ENCODE peak calls at places on chromosomes 1 and 21, in eight cellular contexts. T is cardiac fibroblast, L is Peyer's patch, G is spleen, R is fibroblast of lung, P is choroid plexus epithelial cell, I is lower lobe of right lung, O is uterus. V is an unnamed sample.

GRCh38 chr1:234262754-234263105 is 110.5 kb upstream of the COA6 start:
- DNase-seq in I (no peak), R (peak), G (no peak), P (peak), O (no peak), T (no peak), L (no peak), V (no peak)

GRCh38 chr1:94871031-94871430 is 50.9 kb downstream of the SLC44A3 start:
- DNase-seq in T (peak), I (no peak), L (no peak), R (peak), P (peak), G (no peak), O (no peak), V (no peak)

GRCh38 chr21:36461277-36461917 is 18.5 kb downstream of the CLDN14 start:
- DNase-seq in R (no peak), P (no peak), T (no peak), O (no peak), I (no peak), L (no peak), G (peak), V (peak)

GRCh38 chr1:38003261-38004250 is 1.8 kb downstream of the FHL3 start:
- DNase-seq in O (peak), L (no peak), P (peak), T (peak), R (peak), I (no peak), G (no peak), V (no peak)

GRCh38 chr1:109866071-109866470 is 44.6 kb upstream of the CSF1 start:
- DNase-seq in R (no peak), I (no peak), O (no peak), L (no peak), P (no peak), T (no peak), G (no peak), V (no peak)

GRCh38 chr1:230100932-230101331 is 33.9 kb downstream of the GALNT2 start:
- DNase-seq in T (no peak), P (no peak), O (no peak), L (no peak), I (no peak), R (no peak), G (no peak), V (no peak)

GRCh38 chr21:31554511-31555022 is 104.9 kb upstream of the SOD1 start:
- DNase-seq in G (no peak), I (no peak), R (peak), T (peak), L (no peak), O (no peak), P (peak), V (peak)

GRCh38 chr1:215987092-215987855 is 420.2 kb downstream of the KCTD3 start:
- DNase-seq in R (peak), T (no peak), G (no peak), I (no peak), O (no peak), L (no peak), P (peak), V (no peak)

GRCh38 chr1:165449121-165449520 is 4.2 kb upstream of the RXRG start:
- DNase-seq in T (no peak), G (no peak), P (no peak), I (no peak), R (no peak), O (no peak), L (no peak), V (no peak)

DNA sequence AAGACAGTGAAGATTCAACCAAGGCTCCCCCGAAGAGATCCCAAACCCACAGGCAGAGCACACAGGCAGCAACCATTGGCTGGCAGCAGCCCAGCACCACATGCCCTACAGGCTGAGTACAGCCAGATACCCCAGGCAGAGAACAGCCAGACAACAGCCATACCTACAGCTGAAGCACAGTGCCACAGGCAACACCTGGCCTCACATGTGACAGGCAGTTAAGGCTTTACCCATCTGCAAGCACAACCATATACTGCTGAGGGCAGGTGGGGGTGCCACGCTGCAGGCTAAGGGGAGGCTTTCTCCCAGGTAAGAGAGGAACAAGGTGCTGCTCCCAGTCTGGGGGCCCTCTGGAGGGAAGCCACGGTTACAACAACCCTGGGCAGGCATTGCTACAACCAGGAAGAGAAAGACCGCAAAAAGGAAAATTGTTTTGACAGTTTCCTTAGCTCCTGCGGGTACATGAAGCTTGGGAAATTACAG is 12.3 kb downstream of the CHIT1 start:
- DNase-seq in R (no peak), L (no peak), O (no peak), P (no peak), G (no peak), I (no peak), T (no peak), V (no peak)
- TF ChIP-seq CTCF in R (no peak), L (no peak), O (no peak), P (peak), G (no peak), I (no peak), T (peak), V (no peak)

GRCh38 chr1:157004286-157004685 is 41.3 kb downstream of the ARHGEF11 start:
- DNase-seq in T (no peak), O (no peak), I (no peak), P (no peak), R (no peak), G (no peak), L (no peak), V (no peak)

GRCh38 chr1:157001304-157001703 is 44.2 kb downstream of the ARHGEF11 start:
- DNase-seq in G (no peak), L (no peak), I (no peak), R (peak), T (peak), P (peak), O (no peak), V (no peak)

GRCh38 chr1:157005965-157006364 is 39.6 kb downstream of the ARHGEF11 start:
- DNase-seq in O (no peak), G (no peak), L (no peak), I (no peak), T (no peak), R (no peak), P (no peak), V (no peak)

GRCh38 chr1:157006676-157007075 is 38.9 kb downstream of the ARHGEF11 start:
- DNase-seq in T (no peak), O (no peak), I (no peak), L (no peak), G (no peak), P (no peak), R (no peak), V (no peak)

DNA sequence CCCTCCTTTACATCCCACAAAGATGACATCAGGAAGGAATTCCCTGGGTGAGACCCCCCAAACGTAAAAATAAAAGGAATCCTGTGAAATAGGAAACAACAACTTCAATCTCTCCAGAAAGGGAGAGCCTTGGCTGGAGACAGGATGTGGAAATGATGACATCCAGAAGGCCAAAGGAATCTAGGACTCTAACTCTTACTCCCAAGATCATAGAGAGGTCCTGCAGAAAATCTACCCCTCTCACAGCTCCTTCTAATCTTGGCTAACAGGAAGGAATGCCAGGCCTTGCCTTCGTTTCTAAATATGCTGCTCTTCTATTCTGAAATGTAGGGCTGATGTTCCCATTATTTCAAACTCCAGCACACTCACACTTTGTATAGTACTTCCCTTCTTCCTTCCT is 40.8 kb downstream of the ARHGEF11 start:
- DNase-seq in R (no peak), I (no peak), P (peak), T (peak), O (no peak), G (no peak), L (no peak), V (no peak)
- H3K4me3 ChIP-seq in R (no peak), I (no peak), P (no peak), T (no peak), O (no peak), G (no peak), L (no peak), V (no peak)

DNA sequence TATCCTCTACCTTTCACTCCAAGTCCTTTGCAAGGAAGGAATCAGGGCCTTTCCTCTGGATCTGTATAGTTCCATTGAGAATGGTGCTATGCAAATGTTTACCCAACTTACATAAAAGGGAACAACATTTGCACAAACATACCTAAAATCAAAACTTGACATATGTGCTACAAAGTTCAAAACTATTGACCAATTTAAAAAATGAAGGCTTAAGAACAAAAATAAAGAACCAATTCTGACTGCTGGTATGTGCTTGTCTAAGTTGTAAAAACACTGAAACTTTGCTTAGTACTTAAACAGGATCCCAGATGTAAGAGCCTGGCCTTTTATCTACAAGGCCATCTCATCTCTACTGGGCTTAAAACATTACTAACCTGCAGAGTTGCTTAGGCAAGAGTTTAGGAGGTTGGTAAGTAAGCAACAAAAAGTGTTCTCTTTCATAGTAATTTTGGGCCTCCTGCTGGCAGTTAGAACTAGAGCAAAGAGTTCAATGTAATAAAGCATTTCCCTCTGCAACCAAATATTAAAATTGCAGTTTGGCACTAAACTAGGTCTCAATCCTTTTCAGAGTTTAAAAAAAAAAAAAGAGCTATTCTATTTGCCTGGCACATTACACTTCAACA is 2.0 kb downstream of the SCMH1 start:
- DNase-seq in R (peak), L (no peak), T (peak), I (no peak), G (no peak), P (peak), O (no peak), V (no peak)
- TF ChIP-seq CTCF in R (peak), L (no peak), T (peak), I (no peak), G (no peak), P (peak), O (peak), V (peak)

DNA sequence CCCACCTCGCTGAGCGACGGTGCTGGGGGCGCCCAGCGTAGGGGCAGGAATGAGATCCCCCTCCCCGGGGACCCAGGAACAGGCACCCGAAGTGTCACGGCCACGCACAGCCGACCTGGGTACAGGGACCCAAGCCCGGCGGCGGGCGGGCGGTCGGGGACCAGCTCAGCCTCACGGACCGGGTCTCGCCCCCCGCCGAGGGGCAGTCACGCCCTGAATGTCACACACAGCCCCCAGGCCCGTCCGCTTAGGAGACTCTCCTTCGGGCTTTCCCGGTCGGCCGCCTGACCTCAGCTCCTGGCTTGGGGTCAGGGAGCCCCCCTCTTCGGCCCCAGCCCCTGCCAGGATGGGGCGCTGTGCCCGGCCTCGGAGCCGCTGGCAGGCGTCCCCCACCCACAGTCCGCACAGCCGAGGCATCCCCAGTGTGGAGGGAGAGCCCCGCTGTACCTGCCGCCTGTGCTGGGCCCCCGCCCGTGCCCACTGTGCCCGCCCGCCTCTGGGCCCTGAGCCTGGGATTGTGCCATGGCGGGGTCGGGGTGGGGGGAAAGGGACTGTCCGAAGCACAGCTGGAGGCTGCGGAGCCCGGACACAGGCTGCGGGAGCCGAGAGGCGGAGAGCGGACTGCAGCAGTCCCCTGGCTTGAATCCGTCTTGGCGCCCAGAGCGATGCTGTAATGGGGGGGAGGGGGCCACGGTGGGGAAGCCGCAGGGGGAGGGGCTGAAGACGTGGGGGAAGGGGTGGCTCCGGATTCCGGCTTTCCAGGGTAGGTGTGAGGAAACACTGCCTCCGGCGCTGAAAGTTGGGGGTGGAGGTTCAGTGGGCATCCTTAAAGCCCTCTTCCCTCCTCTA is 627 bp upstream of the DLGAP3 start:
- DNase-seq in R (no peak), P (no peak), L (no peak), G (no peak), O (no peak), I (no peak), T (no peak), V (no peak)
- H3K4me3 ChIP-seq in R (no peak), P (no peak), L (peak), G (peak), O (no peak), I (peak), T (no peak), V (no peak)